ENCODE peak calls at places on chromosome 2, in eight cellular contexts. R is IMR-90, U is fibroblast of pulmonary artery, N is Peyer's patch, I is neural progenitor cell, F is GM23338, P is upper lobe of right lung, Y is psoas muscle. A is an unnamed sample.

GRCh38 chr2:35116151-35116550 is 1239.4 kb upstream of the CRIM1 start:
- DNase-seq in R (no peak), U (no peak), N (no peak), I (no peak), F (no peak), P (no peak), Y (no peak), A (no peak)

GRCh38 chr2:43315482-43315881 is 89.1 kb upstream of the ZFP36L2 start:
- DNase-seq in R (no peak), U (no peak), N (no peak), I (no peak), F (no peak), P (no peak), Y (no peak), A (no peak)

GRCh38 chr2:94759211-94759610 is 112.0 kb upstream of the TEKT4 start:
- DNase-seq in R (no peak), U (no peak), N (no peak), I (no peak), F (peak), P (no peak), Y (no peak), A (no peak)

GRCh38 chr2:20465716-20466391 is 19.0 kb downstream of the RHOB start:
- DNase-seq in R (no peak), U (no peak), N (no peak), I (no peak), F (no peak), P (peak), Y (no peak), A (peak)

GRCh38 chr2:180122874-180123273 is 115.8 kb upstream of the CWC22 start:
- DNase-seq in R (peak), U (peak), N (no peak), I (no peak), F (no peak), P (no peak), Y (no peak), A (no peak)

GRCh38 chr2:129458451-129458850 is 521.0 kb upstream of the RAB6C start:
- DNase-seq in R (no peak), U (no peak), N (no peak), I (no peak), F (no peak), P (no peak), Y (no peak), A (no peak)

GRCh38 chr2:240626531-240627300 is 1.4 kb downstream of the GPR35 start:
- DNase-seq in R (no peak), U (no peak), N (peak), I (no peak), F (no peak), P (peak), Y (peak), A (peak)

GRCh38 chr2:195479407-195479806 is 177.6 kb upstream of the SLC39A10 start:
- DNase-seq in R (no peak), U (no peak), N (no peak), I (no peak), F (peak), P (no peak), Y (no peak), A (no peak)

GRCh38 chr2:231780123-231780908 is 766 bp downstream of the PDE6D start:
- DNase-seq in R (peak), U (peak), N (no peak), I (peak), F (peak), P (peak), Y (peak), A (no peak)

GRCh38 chr2:191171708-191172355 is 21.0 kb upstream of the STAT4 start:
- DNase-seq in R (peak), U (peak), N (no peak), I (peak), F (peak), P (no peak), Y (no peak), A (peak)

GRCh38 chr2:23554054-23554697 is 169.2 kb downstream of the KLHL29 start:
- DNase-seq in R (no peak), U (peak), N (no peak), I (no peak), F (no peak), P (no peak), Y (peak), A (no peak)

GRCh38 chr2:80112790-80113189 is 191.8 kb downstream of the LRRTM1 start:
- DNase-seq in R (no peak), U (no peak), N (no peak), I (no peak), F (no peak), P (no peak), Y (no peak), A (no peak)

GRCh38 chr2:7692657-7693161 is 775.5 kb downstream of the RNF144A start:
- DNase-seq in R (peak), U (peak), N (no peak), I (no peak), F (no peak), P (no peak), Y (peak), A (peak)

GRCh38 chr2:149223472-149224062 is 106.8 kb upstream of the LYPD6 start:
- DNase-seq in R (no peak), U (no peak), N (no peak), I (no peak), F (peak), P (no peak), Y (no peak), A (no peak)

GRCh38 chr2:226515344-226516055 is 284.1 kb downstream of the IRS1 start:
- DNase-seq in R (peak), U (no peak), N (no peak), I (no peak), F (no peak), P (no peak), Y (no peak), A (no peak)

GRCh38 chr2:10448646-10449480 is 736 bp upstream of the ODC1 start:
- DNase-seq in R (peak), U (peak), N (peak), I (peak), F (peak), P (peak), Y (peak), A (no peak)

GRCh38 chr2:237012021-237012420 is 73.7 kb upstream of the COPS8 start:
- DNase-seq in R (no peak), U (no peak), N (no peak), I (peak), F (no peak), P (no peak), Y (no peak), A (no peak)

GRCh38 chr2:229412686-229413085 is 141.6 kb upstream of the PID1 start:
- DNase-seq in R (no peak), U (no peak), N (no peak), I (no peak), F (no peak), P (no peak), Y (no peak), A (no peak)

GRCh38 chr2:25354116-25354515 is 12.4 kb upstream of the DNMT3A start:
- DNase-seq in R (no peak), U (no peak), N (no peak), I (no peak), F (no peak), P (no peak), Y (no peak), A (no peak)

GRCh38 chr2:128832946-128833560 is 514.4 kb upstream of the HS6ST1 start:
- DNase-seq in R (no peak), U (no peak), N (no peak), I (peak), F (no peak), P (no peak), Y (no peak), A (no peak)

DNA sequence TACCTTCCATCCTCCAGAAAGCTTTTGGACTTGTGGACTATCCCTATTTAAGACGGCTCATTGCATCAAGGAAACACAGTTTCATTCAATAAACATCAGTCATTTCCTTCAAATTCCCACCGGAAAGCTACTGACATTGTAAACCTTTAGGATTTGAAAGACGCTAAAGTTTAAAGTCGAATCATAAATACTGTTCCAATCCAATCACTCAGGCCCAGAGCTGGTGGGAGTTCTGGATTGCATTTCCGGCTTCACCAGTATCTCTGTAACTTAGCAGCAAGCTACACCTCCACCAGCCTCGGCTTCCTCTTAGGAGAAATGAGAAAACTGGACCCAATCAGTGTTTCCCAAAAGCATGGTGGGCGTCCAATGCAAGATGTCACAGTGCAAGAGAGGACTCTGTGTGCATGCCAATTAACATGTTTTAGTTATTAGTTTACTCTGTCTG is 1.6 kb downstream of the WDFY1 start:
- DNase-seq in R (peak), U (peak), N (peak), I (no peak), F (no peak), P (no peak), Y (no peak), A (no peak)
- H3K4me3 ChIP-seq in R (peak), U (peak), N (peak), I (peak), F (peak), P (peak), Y (peak), A (peak)

DNA sequence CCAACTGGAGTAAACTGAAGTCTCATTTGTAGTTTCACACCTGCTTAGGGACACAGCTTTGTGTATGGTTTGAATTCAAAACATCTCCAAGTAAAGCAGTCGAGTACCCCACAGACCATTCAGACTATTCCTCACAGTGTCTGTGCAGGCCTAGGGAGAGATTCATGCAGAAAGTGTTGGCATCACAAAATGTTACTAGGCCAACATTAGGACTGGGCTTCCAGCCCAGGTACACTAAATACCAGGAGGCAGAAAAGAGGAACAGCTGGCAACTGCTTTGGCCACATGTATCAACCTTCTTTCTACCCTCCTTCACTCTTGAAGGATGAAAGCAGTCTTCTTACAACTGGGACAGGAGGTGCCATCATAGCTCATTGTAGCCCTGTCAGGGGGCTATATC is 270.4 kb upstream of the TMEFF2 start:
- DNase-seq in R (no peak), U (no peak), N (no peak), I (no peak), F (no peak), P (no peak), Y (no peak), A (no peak)
- H3K4me3 ChIP-seq in R (no peak), U (no peak), N (no peak), I (no peak), F (no peak), P (no peak), Y (no peak), A (no peak)

GRCh38 chr2:174024524-174025270 is 59.5 kb upstream of the SP3 start:
- DNase-seq in R (peak), U (peak), N (peak), I (peak), F (peak), P (peak), Y (peak), A (no peak)
- H3K4me3 ChIP-seq in R (no peak), U (peak), N (no peak), I (peak), F (peak), P (no peak), Y (peak), A (no peak)

GRCh38 chr2:70977605-70978205 is 725 bp upstream of the ANKRD53 start:
- DNase-seq in R (peak), U (peak), N (peak), I (no peak), F (peak), P (no peak), Y (no peak), A (no peak)

GRCh38 chr2:70975237-70975636 is 3.2 kb upstream of the ANKRD53 start:
- DNase-seq in R (no peak), U (no peak), N (no peak), I (no peak), F (no peak), P (no peak), Y (no peak), A (no peak)

GRCh38 chr2:70979626-70980025 is 1.2 kb downstream of the ANKRD53 start:
- DNase-seq in R (no peak), U (no peak), N (no peak), I (no peak), F (no peak), P (peak), Y (no peak), A (no peak)

GRCh38 chr2:70981421-70981820 is 3.0 kb downstream of the ANKRD53 start:
- DNase-seq in R (no peak), U (no peak), N (no peak), I (no peak), F (no peak), P (no peak), Y (no peak), A (no peak)

DNA sequence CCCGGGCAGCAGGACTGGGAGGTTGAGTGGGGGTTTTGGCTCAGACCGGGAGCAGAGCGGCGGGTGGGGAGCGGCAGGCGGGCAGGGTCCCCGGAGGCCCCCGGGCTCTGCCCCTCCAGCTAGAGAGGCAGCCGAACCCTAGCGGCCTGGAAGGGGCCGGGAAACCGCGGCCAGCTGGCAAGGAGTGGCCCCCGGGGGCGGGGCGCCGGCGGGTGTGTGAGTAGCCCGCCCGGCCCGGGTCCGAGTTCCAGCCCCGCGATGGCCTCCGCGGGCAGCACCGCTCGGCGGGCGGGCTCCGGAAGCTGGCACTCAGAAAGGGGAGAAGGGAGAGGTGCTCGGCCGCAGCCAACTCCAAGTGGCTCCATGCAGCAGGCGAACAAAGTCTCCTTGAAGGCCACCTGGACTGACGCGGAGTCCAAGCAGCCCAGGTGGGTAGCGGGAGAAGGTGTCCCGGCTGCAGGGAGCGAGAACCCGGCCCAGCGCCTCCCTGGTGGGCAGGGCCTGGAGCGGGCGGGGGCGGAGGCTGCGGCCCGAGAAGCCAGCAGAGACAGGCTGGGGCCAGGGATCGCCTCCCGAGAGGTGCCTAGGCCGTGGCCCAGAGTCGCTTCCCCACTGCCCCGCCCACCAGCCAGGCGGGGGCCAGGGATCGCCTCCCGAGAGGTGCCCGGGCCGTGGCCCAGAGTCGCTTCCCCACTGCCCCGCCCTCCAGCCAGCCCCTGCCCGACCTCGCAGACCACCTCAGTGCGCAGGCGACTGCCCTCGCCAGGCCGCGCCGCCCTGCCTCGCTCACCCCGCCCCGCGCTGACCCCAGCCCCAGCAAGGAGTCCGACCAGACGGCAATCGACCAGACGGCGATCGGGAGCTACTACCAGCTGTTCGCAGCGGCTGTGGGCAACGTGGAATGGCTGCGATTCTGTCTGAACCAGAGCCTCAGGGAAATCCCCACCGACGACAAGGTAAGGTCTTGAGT is at the start of gene ANKRD53:
- DNase-seq in R (no peak), U (peak), N (peak), I (peak), F (peak), P (peak), Y (peak), A (no peak)
- H3K4me3 ChIP-seq in R (peak), U (peak), N (peak), I (peak), F (peak), P (peak), Y (peak), A (peak)

A was measured in RWPE2.